ENCODE peak calls at places on chromosomes 13 and 19, in nine cellular contexts. I is MV-4-11; U is SK-MEL-5; P is substantia nigra; Z is stimulated activated CD4-positive, alpha-beta T cell treated with anti-CD3 and anti-CD28 coated beads, Interleukin-2, amount 100 ng/mL, for 48 hours; J is NAMALWA; L is NCI-H82; B is naive B cell; G is iPS-NIHi11. S is an unnamed sample.

GRCh38 chr19:1037553-1038115 is 2.3 kb upstream of the ABCA7 start:
- DNase-seq in L (no peak), U (no peak), P (no peak), J (peak), Z (no peak), B (no peak), G (no peak), I (no peak), S (no peak)

GRCh38 chr13:49624207-49624606 is 4.1 kb upstream of the ARL11 start:
- DNase-seq in L (no peak), Z (no peak), I (no peak), J (no peak), G (no peak), U (no peak), B (no peak), P (no peak), S (no peak)

GRCh38 chr13:104773775-104774174 is 1707.6 kb upstream of the SLC10A2 start:
- DNase-seq in I (peak), L (peak), G (peak), U (peak), J (peak), P (no peak), Z (no peak), B (no peak), S (peak)

GRCh38 chr13:110015253-110015652 is 228.9 kb upstream of the IRS2 start:
- DNase-seq in U (no peak), J (no peak), I (no peak), L (no peak), Z (no peak), G (no peak), B (no peak), P (no peak), S (no peak)

GRCh38 chr13:32881074-32881791 is 135.0 kb upstream of the KL start:
- DNase-seq in U (no peak), P (no peak), B (no peak), Z (no peak), I (peak), J (no peak), G (no peak), L (no peak), S (no peak)

GRCh38 chr19:36006955-36007354 is 1.7 kb downstream of the SYNE4 start:
- DNase-seq in U (no peak), Z (no peak), J (no peak), P (no peak), L (no peak), I (no peak), B (no peak), G (no peak), S (no peak)

GRCh38 chr13:40477623-40478608 is 188.5 kb downstream of the FOXO1 start:
- DNase-seq in I (peak), J (no peak), Z (no peak), P (no peak), G (no peak), U (no peak), L (no peak), B (peak), S (no peak)

GRCh38 chr19:8265872-8266271 is 42.3 kb downstream of the CD320 start:
- DNase-seq in U (no peak), Z (no peak), P (no peak), B (no peak), I (no peak), J (no peak), L (no peak), G (no peak), S (no peak)

GRCh38 chr13:113351514-113352026 is 12.4 kb downstream of the GRTP1 start:
- DNase-seq in G (no peak), L (no peak), B (no peak), U (no peak), Z (no peak), J (no peak), P (no peak), I (no peak), S (no peak)

GRCh38 chr19:52112624-52113023 is 17.1 kb upstream of the ZNF841 start:
- DNase-seq in U (no peak), B (no peak), G (no peak), Z (no peak), L (no peak), J (no peak), P (no peak), I (no peak), S (no peak)

GRCh38 chr19:18796239-18796638 is 5.1 kb upstream of the COMP start:
- DNase-seq in B (no peak), P (no peak), J (no peak), U (no peak), L (no peak), Z (no peak), G (no peak), I (no peak), S (no peak)

GRCh38 chr13:111183959-111184684 is 69.0 kb downstream of the ARHGEF7 start:
- DNase-seq in I (no peak), B (peak), U (no peak), J (peak), P (peak), Z (no peak), L (no peak), G (no peak), S (no peak)

GRCh38 chr13:44230071-44230470 is 143.6 kb upstream of the SERP2 start:
- DNase-seq in U (no peak), Z (no peak), L (no peak), G (no peak), P (no peak), I (no peak), J (no peak), B (no peak), S (no peak)

GRCh38 chr19:5960005-5961001 is 17.6 kb downstream of the RANBP3 start:
- DNase-seq in G (no peak), Z (no peak), P (peak), B (no peak), I (no peak), L (no peak), J (no peak), U (no peak), S (no peak)

GRCh38 chr19:9885077-9885552 is 50.0 kb downstream of the PIN1 start:
- DNase-seq in U (peak), I (no peak), Z (no peak), B (no peak), J (no peak), L (no peak), G (no peak), P (peak), S (no peak)

GRCh38 chr19:35784401-35785086 is 9.2 kb downstream of the ARHGAP33 start:
- DNase-seq in U (no peak), I (no peak), G (peak), J (no peak), Z (no peak), P (no peak), L (no peak), B (no peak), S (no peak)

GRCh38 chr13:37194428-37194861 is 89.0 kb upstream of the CSNK1A1L start:
- DNase-seq in U (no peak), J (no peak), L (no peak), B (no peak), Z (no peak), I (no peak), G (no peak), P (no peak), S (no peak)

GRCh38 chr13:98144501-98145350 is 1.8 kb downstream of the FARP1 start:
- DNase-seq in Z (no peak), I (no peak), J (no peak), G (peak), L (peak), U (peak), B (no peak), P (no peak), S (no peak)

GRCh38 chr13:113413898-113414282 is 39.4 kb downstream of the ADPRHL1 start:
- DNase-seq in I (peak), Z (no peak), G (no peak), U (no peak), P (no peak), L (no peak), B (no peak), J (no peak), S (no peak)

GRCh38 chr13:107866666-107867623 is 348.4 kb downstream of the LIG4 start:
- DNase-seq in L (peak), I (no peak), J (no peak), P (peak), G (peak), B (no peak), U (no peak), Z (no peak), S (no peak)

GRCh38 chr19:16849168-16849567 is 20.0 kb downstream of the SIN3B start:
- DNase-seq in P (no peak), L (no peak), J (no peak), B (no peak), I (no peak), G (no peak), Z (no peak), U (no peak), S (no peak)

GRCh38 chr13:27860743-27861142 is 59.1 kb upstream of the PDX1 start:
- DNase-seq in B (no peak), G (no peak), P (no peak), I (no peak), J (no peak), L (no peak), Z (no peak), U (no peak), S (no peak)

GRCh38 chr13:40172878-40173277 is 493.6 kb downstream of the FOXO1 start:
- DNase-seq in P (no peak), U (no peak), J (no peak), Z (no peak), B (no peak), I (no peak), L (no peak), G (no peak), S (no peak)

GRCh38 chr19:44905437-44906160 is at the start of gene APOE:
- DNase-seq in P (peak), L (peak), J (no peak), G (peak), Z (no peak), U (peak), I (no peak), B (no peak), S (no peak)

GRCh38 chr13:66914155-66914554 is 316.0 kb downstream of the PCDH9 start:
- DNase-seq in G (no peak), B (peak), L (no peak), U (peak), J (no peak), P (no peak), Z (no peak), I (peak), S (no peak)

GRCh38 chr13:111233080-111233479 is 87.4 kb upstream of the TEX29 start:
- DNase-seq in G (no peak), J (no peak), I (no peak), U (no peak), Z (no peak), B (no peak), P (no peak), L (no peak), S (no peak)

GRCh38 chr19:42287017-42287825 is 14.7 kb upstream of the PRR19 start:
- DNase-seq in Z (no peak), L (no peak), I (no peak), U (no peak), G (no peak), J (no peak), P (no peak), B (no peak), S (no peak)

S was measured in GF-D8.